ENCODE peak calls at places on chromosomes 7 and 10, in four cellular contexts. L, H, N and F are unnamed samples.

GRCh38 chr7:100552532-100552931 is 13.5 kb downstream of the AGFG2 start:
- DNase-seq in L (no peak), H (no peak), N (no peak), F (no peak)

GRCh38 chr10:86215712-86216111 is 150.9 kb downstream of the GRID1 start:
- DNase-seq in L (no peak), H (no peak), N (no peak), F (no peak)

GRCh38 chr7:94129443-94130140 is 125.4 kb upstream of the BET1 start:
- DNase-seq in L (no peak), H (no peak), N (no peak), F (no peak)

GRCh38 chr7:64872351-64872750 is 30.7 kb upstream of the ZNF273 start:
- DNase-seq in L (no peak), H (no peak), N (no peak), F (no peak)

GRCh38 chr10:94123253-94123995 is 129.7 kb downstream of the PLCE1 start:
- DNase-seq in L (no peak), H (no peak), N (no peak), F (no peak)

GRCh38 chr10:75400769-75401568 is 595 bp downstream of the ZNF503 start:
- DNase-seq in L (no peak), H (peak; percentile 69), N (no peak), F (no peak)

GRCh38 chr7:137820677-137821420 is 25.9 kb downstream of the DGKI start:
- DNase-seq in L (no peak), H (peak; percentile 27), N (no peak), F (peak; percentile 53)

GRCh38 chr7:111090834-111091233 is at the start of gene LRRN3:
- DNase-seq in L (no peak), H (peak; percentile 69), N (peak; percentile 17), F (peak; percentile 31)

GRCh38 chr7:117715784-117716445 is 157.3 kb downstream of the CTTNBP2 start:
- DNase-seq in L (no peak), H (no peak), N (peak; percentile 29), F (peak; percentile 15)

GRCh38 chr7:123865517-123866117 is 20.6 kb downstream of the HYAL4 start:
- DNase-seq in L (peak; percentile 21), H (no peak), N (peak; percentile 42), F (peak; percentile 12)

GRCh38 chr10:47087667-47088066 is 176.4 kb downstream of the PTPN20 start:
- DNase-seq in L (no peak), H (no peak), N (no peak), F (no peak)

GRCh38 chr10:5449823-5450222 is 37.5 kb downstream of the NET1 start:
- DNase-seq in L (no peak), H (no peak), N (peak; percentile 54), F (no peak)

GRCh38 chr7:40604601-40605438 is 470.0 kb downstream of the SUGCT start:
- DNase-seq in L (no peak), H (peak; percentile 2), N (peak; percentile 14), F (peak; percentile 7)

GRCh38 chr7:43568529-43568928 is 14.4 kb upstream of the STK17A start:
- DNase-seq in L (no peak), H (no peak), N (no peak), F (no peak)

GRCh38 chr10:132546567-132547420 is 9.2 kb downstream of the INPP5A start:
- DNase-seq in L (no peak), H (no peak), N (no peak), F (no peak)

GRCh38 chr7:151454932-151455530 is 15.1 kb upstream of the CRYGN start:
- DNase-seq in L (no peak), H (no peak), N (no peak), F (no peak)

GRCh38 chr10:33487014-33487776 is 152.7 kb upstream of the NRP1 start:
- DNase-seq in L (no peak), H (no peak), N (no peak), F (no peak)

GRCh38 chr10:93198401-93199175 is 124.9 kb downstream of the CYP26A1 start:
- DNase-seq in L (no peak), H (no peak), N (no peak), F (no peak)

GRCh38 chr7:249979-250378 is 40.0 kb upstream of the FOXL3 start:
- DNase-seq in L (no peak), H (no peak), N (no peak), F (no peak)

GRCh38 chr7:28178537-28178936 is 2.1 kb downstream of the JAZF1 start:
- DNase-seq in L (no peak), H (no peak), N (no peak), F (no peak)

GRCh38 chr10:5609952-5610616 is 56.3 kb downstream of the ASB13 start:
- DNase-seq in L (no peak), H (no peak), N (peak; percentile 40), F (no peak)

GRCh38 chr10:113735913-113736312 is 15.6 kb upstream of the PLEKHS1 start:
- DNase-seq in L (no peak), H (no peak), N (no peak), F (no peak)

GRCh38 chr10:101536800-101537199 is 51.3 kb downstream of the POLL start:
- DNase-seq in L (no peak), H (no peak), N (peak; percentile 47), F (no peak)

GRCh38 chr7:68199951-68200660 is 1203.5 kb downstream of the TYW1 start:
- DNase-seq in L (no peak), H (no peak), N (no peak), F (no peak)

GRCh38 chr7:15783971-15784693 is 97.6 kb upstream of the MEOX2 start:
- DNase-seq in L (no peak), H (peak; percentile 27), N (no peak), F (peak; percentile 25)

GRCh38 chr7:131087756-131088658 is 239.7 kb upstream of the MKLN1 start:
- DNase-seq in L (no peak), H (no peak), N (no peak), F (no peak)

GRCh38 chr7:66362136-66362535 is 157.0 kb downstream of the TPST1 start:
- DNase-seq in L (no peak), H (no peak), N (no peak), F (no peak)

GRCh38 chr10:1673568-1674345 is 63.6 kb downstream of the ADARB2 start:
- DNase-seq in L (no peak), H (no peak), N (no peak), F (no peak)

GRCh38 chr10:99569253-99569939 is 36.7 kb downstream of the NKX2-3 start:
- DNase-seq in L (no peak), H (no peak), N (no peak), F (no peak)